ENCODE peak calls at places on chromosomes 7 and 10, in seven cellular contexts. One of them, this sample, is unnamed.
A peak's percentile ranks its signal among the peaks of the same experiment; 100 is the strongest.

GRCh38 chr7:131231381-131232220 is 96.1 kb upstream of the MKLN1 start:
- DNase-seq in GM12892: peak; percentile 39
- DNase-seq in lower leg skin: no peak
- DNase-seq in IMR-90: peak; percentile 79
- DNase-seq in HCT116: no peak
- DNase-seq in testis: peak; percentile 22
- DNase-seq in A549: no peak
- DNase-seq in this sample: no peak

GRCh38 chr7:36055207-36055606 is 97.8 kb upstream of the EEPD1 start:
- DNase-seq in GM12892: no peak
- DNase-seq in lower leg skin: no peak
- DNase-seq in IMR-90: no peak
- DNase-seq in HCT116: no peak
- DNase-seq in testis: no peak
- DNase-seq in A549: no peak
- DNase-seq in this sample: no peak

GRCh38 chr10:126153686-126154628 is 234.3 kb downstream of the ADAM12 start:
- DNase-seq in GM12892: no peak
- DNase-seq in lower leg skin: no peak
- DNase-seq in IMR-90: peak; percentile 23
- DNase-seq in HCT116: no peak
- DNase-seq in testis: no peak
- DNase-seq in A549: no peak
- DNase-seq in this sample: no peak

GRCh38 chr7:124032369-124033092 is at the start of gene TMEM229A:
- DNase-seq in GM12892: peak; percentile 13
- DNase-seq in lower leg skin: no peak
- DNase-seq in IMR-90: peak; percentile 28
- DNase-seq in HCT116: no peak
- DNase-seq in testis: peak; percentile 57
- DNase-seq in A549: peak; percentile 22
- DNase-seq in this sample: no peak

GRCh38 chr10:131834152-131834810 is 66.5 kb upstream of the PPP2R2D start:
- DNase-seq in GM12892: no peak
- DNase-seq in lower leg skin: no peak
- DNase-seq in IMR-90: no peak
- DNase-seq in HCT116: no peak
- DNase-seq in testis: no peak
- DNase-seq in A549: no peak
- DNase-seq in this sample: no peak

GRCh38 chr10:48469516-48470020 is 135.3 kb downstream of the ARHGAP22 start:
- DNase-seq in GM12892: no peak
- DNase-seq in lower leg skin: no peak
- DNase-seq in IMR-90: no peak
- DNase-seq in HCT116: no peak
- DNase-seq in testis: peak; percentile 11
- DNase-seq in A549: no peak
- DNase-seq in this sample: no peak

GRCh38 chr7:154912921-154913644 is 89.8 kb downstream of the PAXIP1 start:
- DNase-seq in GM12892: no peak
- DNase-seq in lower leg skin: no peak
- DNase-seq in IMR-90: no peak
- DNase-seq in HCT116: no peak
- DNase-seq in testis: peak; percentile 9
- DNase-seq in A549: no peak
- DNase-seq in this sample: no peak

GRCh38 chr10:20948723-20949327 is 51.7 kb upstream of the NEBL start:
- DNase-seq in GM12892: no peak
- DNase-seq in lower leg skin: no peak
- DNase-seq in IMR-90: no peak
- DNase-seq in HCT116: no peak
- DNase-seq in testis: no peak
- DNase-seq in A549: no peak
- DNase-seq in this sample: no peak

GRCh38 chr7:7851381-7851780 is 117.2 kb upstream of the GLCCI1 start:
- DNase-seq in GM12892: no peak
- DNase-seq in lower leg skin: no peak
- DNase-seq in IMR-90: no peak
- DNase-seq in HCT116: no peak
- DNase-seq in testis: no peak
- DNase-seq in A549: no peak
- DNase-seq in this sample: no peak

GRCh38 chr10:98149858-98150257 is 15.4 kb downstream of the R3HCC1L start:
- DNase-seq in GM12892: no peak
- DNase-seq in lower leg skin: no peak
- DNase-seq in IMR-90: no peak
- DNase-seq in HCT116: no peak
- DNase-seq in testis: no peak
- DNase-seq in A549: no peak
- DNase-seq in this sample: no peak

GRCh38 chr7:122301291-122301690 is 3.3 kb downstream of the FEZF1 start:
- DNase-seq in GM12892: no peak
- DNase-seq in lower leg skin: no peak
- DNase-seq in IMR-90: no peak
- DNase-seq in HCT116: no peak
- DNase-seq in testis: no peak
- DNase-seq in A549: no peak
- DNase-seq in this sample: no peak

GRCh38 chr7:1164436-1164835 is 4.4 kb upstream of the ZFAND2A start:
- DNase-seq in GM12892: no peak
- DNase-seq in lower leg skin: no peak
- DNase-seq in IMR-90: no peak
- DNase-seq in HCT116: no peak
- DNase-seq in testis: no peak
- DNase-seq in A549: no peak
- DNase-seq in this sample: no peak

GRCh38 chr7:119197872-119198527 is 973.5 kb downstream of the ANKRD7 start:
- DNase-seq in GM12892: peak; percentile 0
- DNase-seq in lower leg skin: peak; percentile 24
- DNase-seq in IMR-90: peak; percentile 31
- DNase-seq in HCT116: peak; percentile 29
- DNase-seq in testis: peak; percentile 79
- DNase-seq in A549: peak; percentile 1
- DNase-seq in this sample: no peak

GRCh38 chr10:1666147-1666546 is 71.2 kb downstream of the ADARB2 start:
- DNase-seq in GM12892: no peak
- DNase-seq in lower leg skin: no peak
- DNase-seq in IMR-90: no peak
- DNase-seq in HCT116: no peak
- DNase-seq in testis: no peak
- DNase-seq in A549: no peak
- DNase-seq in this sample: no peak

GRCh38 chr10:75793848-75794247 is 362.4 kb downstream of the LRMDA start:
- DNase-seq in GM12892: no peak
- DNase-seq in lower leg skin: no peak
- DNase-seq in IMR-90: no peak
- DNase-seq in HCT116: no peak
- DNase-seq in testis: no peak
- DNase-seq in A549: no peak
- DNase-seq in this sample: no peak

GRCh38 chr10:3867454-3868273 is 82.7 kb upstream of the KLF6 start:
- DNase-seq in GM12892: no peak
- DNase-seq in lower leg skin: no peak
- DNase-seq in IMR-90: peak; percentile 49
- DNase-seq in HCT116: no peak
- DNase-seq in testis: no peak
- DNase-seq in A549: no peak
- DNase-seq in this sample: no peak

GRCh38 chr7:157013602-157014549 is 3.4 kb upstream of the MNX1 start:
- DNase-seq in GM12892: no peak
- DNase-seq in lower leg skin: no peak
- DNase-seq in IMR-90: no peak
- DNase-seq in HCT116: no peak
- DNase-seq in testis: no peak
- DNase-seq in A549: no peak
- DNase-seq in this sample: no peak

GRCh38 chr7:121027761-121028681 is 39.5 kb downstream of the CPED1 start:
- DNase-seq in GM12892: no peak
- DNase-seq in lower leg skin: no peak
- DNase-seq in IMR-90: peak; percentile 22
- DNase-seq in HCT116: no peak
- DNase-seq in testis: no peak
- DNase-seq in A549: no peak
- DNase-seq in this sample: no peak

DNA sequence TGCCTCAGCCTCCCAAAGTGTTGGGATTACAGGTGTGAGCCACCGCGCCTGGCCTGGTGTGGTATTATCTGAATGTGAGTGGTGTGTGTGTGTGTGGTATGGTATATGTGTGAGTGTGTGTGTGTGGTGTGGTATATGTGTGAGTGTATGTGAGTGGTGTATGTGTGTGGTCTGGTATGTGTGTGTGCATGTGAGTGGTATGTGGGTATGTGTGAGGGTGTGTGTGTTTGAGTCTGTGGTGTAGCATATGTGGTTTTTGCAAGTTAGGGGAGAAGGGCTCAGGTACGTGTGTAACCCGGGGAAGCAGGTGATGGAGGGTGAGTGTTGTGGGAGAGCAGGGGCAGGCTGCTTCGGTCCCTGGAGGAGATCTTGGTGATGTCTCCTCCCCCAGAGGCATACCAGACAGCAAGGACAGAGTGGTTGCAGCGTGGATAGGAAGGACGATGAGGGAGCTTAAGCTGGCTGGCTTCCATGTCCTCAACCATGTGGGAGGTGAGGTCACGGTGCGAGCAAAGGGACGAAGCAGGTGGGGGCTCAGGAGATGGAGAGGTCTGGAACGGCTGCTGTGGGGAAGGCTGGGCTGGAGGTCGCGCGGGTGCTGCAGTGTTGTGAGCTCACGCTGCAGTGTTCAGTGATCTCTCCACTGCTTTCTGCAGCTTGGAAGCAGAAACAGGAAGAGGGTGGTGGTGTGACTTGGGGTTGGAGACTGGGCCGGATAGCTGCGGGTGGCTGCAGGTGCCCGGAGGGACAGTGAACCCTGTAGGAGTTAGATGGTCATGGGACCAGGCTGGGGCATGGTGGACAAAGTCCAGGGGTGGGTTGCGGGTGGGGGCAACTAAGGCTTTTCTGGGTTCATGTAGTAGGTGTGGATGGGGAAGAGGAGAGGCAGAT is 5.0 kb downstream of the ZYX start:
- DNase-seq in GM12892: no peak
- DNase-seq in lower leg skin: no peak
- DNase-seq in IMR-90: no peak
- DNase-seq in HCT116: no peak
- DNase-seq in testis: peak; percentile 84
- DNase-seq in A549: no peak
- DNase-seq in this sample: no peak
- TF ChIP-seq POLR2A in GM12892: peak; percentile 10
- TF ChIP-seq POLR2A in lower leg skin: no peak
- TF ChIP-seq POLR2A in IMR-90: no peak
- TF ChIP-seq POLR2A in HCT116: no peak
- TF ChIP-seq POLR2A in testis: no peak
- TF ChIP-seq POLR2A in A549: no peak
- TF ChIP-seq POLR2A in this sample: no peak

DNA sequence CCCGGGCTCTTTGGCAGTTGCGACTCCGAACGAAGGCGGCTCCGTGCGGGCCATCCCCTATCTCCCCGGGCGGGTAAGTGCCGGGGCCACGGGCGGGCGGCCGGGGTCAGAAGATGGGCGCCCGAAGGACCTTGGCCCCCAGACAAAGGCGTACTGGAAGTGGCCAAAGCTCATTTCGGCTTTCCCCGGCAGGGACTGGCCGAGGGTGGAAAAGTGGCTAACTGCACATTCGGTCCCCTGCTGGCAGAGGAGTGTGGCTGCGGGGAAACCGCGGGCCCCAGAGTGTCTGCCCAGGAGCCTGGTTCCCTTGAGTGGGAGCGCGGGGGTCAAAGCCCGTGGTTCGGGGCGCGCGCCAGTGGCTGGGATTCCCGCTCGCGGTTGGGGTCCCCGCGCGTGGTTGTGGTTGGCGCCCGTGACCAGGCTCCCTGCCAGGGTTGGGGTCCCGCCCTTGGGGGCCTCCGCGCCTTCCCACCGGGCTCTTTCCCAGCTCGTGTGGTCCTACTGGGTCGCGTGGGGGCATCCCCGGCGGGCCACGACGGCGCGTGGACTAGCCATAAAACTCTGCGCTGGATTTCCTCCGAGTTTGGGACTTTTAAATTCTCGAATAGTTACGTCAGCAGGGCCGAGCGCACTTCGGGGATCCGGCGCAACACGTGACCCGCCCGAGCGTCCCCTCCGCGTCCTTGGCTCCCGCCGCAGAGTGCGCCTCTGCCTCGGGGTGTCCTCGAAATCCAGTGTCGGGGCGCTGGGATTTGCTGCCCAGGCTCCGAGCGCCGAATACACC is 124.4 kb downstream of the TACC2 start:
- DNase-seq in GM12892: no peak
- DNase-seq in lower leg skin: peak; percentile 68
- DNase-seq in IMR-90: peak; percentile 68
- DNase-seq in HCT116: peak; percentile 49
- DNase-seq in testis: peak; percentile 81
- DNase-seq in A549: peak; percentile 88
- DNase-seq in this sample: peak; percentile 54
- TF ChIP-seq POLR2A in GM12892: no peak
- TF ChIP-seq POLR2A in lower leg skin: no peak
- TF ChIP-seq POLR2A in IMR-90: peak; percentile 88
- TF ChIP-seq POLR2A in HCT116: peak; percentile 57
- TF ChIP-seq POLR2A in testis: peak; percentile 57
- TF ChIP-seq POLR2A in A549: peak; percentile 23
- TF ChIP-seq POLR2A in this sample: no peak

DNA sequence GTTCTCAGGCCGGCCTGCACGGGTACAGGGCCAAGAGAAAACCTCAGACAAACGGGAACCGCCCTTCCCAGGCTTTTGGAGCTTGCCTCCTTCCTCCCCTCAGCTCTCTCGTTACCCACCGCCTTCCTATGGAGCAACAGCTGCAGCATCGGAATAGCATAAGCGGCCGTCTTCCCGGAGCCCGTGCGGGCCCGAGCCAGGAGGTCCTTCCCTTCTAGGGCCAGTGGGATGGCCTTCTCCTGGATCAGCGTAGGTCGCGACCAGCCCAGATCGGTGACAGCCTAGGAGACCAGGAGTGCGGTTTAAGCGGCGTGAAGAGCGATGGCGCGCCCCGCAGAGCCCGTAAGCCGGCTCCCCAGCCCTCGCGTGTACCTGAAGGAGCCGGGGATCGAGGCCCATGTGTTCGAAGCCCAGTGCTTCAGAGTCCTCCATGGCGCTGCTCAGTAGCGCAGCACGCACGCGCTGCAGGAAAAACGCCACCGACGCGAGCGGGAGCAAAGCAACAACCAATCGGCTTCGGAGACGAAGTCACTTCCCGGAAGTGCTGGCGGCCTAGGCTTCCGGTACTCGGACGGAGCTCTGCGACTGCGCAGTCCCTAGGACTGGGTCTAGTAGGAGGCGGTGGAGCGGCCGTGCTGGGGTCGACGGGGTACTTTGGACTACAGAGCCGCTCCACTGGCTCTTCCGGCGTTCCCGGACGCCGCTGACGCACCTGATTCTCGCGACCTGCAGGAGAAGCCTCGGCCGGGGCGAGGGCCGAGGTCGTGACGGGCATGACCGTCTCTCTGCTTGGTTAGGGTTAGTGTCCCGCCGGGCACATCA is at the start of gene DDX56:
- DNase-seq in GM12892: peak; percentile 96
- DNase-seq in lower leg skin: peak; percentile 94
- DNase-seq in IMR-90: peak; percentile 92
- DNase-seq in HCT116: peak; percentile 86
- DNase-seq in testis: peak; percentile 97
- DNase-seq in A549: peak; percentile 99
- DNase-seq in this sample: peak; percentile 99
- TF ChIP-seq POLR2A in GM12892: peak; percentile 97
- TF ChIP-seq POLR2A in lower leg skin: no peak
- TF ChIP-seq POLR2A in IMR-90: peak; percentile 70
- TF ChIP-seq POLR2A in HCT116: peak; percentile 85
- TF ChIP-seq POLR2A in testis: peak; percentile 40
- TF ChIP-seq POLR2A in A549: peak; percentile 94
- TF ChIP-seq POLR2A in this sample: peak; percentile 98

GRCh38 chr7:44622342-44623151 is 16.1 kb downstream of the OGDH start:
- DNase-seq in GM12892: no peak
- DNase-seq in lower leg skin: no peak
- DNase-seq in IMR-90: peak; percentile 59
- DNase-seq in HCT116: no peak
- DNase-seq in testis: no peak
- DNase-seq in A549: no peak
- DNase-seq in this sample: peak; percentile 27
- TF ChIP-seq POLR2A in GM12892: peak; percentile 34
- TF ChIP-seq POLR2A in lower leg skin: no peak
- TF ChIP-seq POLR2A in IMR-90: no peak
- TF ChIP-seq POLR2A in HCT116: no peak
- TF ChIP-seq POLR2A in testis: no peak
- TF ChIP-seq POLR2A in A549: no peak
- TF ChIP-seq POLR2A in this sample: no peak